ENCODE peak calls at places on chromosomes 4 and X, in seven cellular contexts. M, W, L, H, U, R and O are unnamed samples.

GRCh38 chrX:129665916-129666644 is 11.3 kb upstream of the APLN start:
- DNase-seq in U (peak; percentile 84), M (no peak), H (no peak), L (peak; percentile 62), W (peak; percentile 60), R (no peak), O (no peak)

GRCh38 chrX:11261260-11261659 is 32.0 kb upstream of the AMELX start:
- DNase-seq in M (no peak), U (peak; percentile 45), L (no peak), H (no peak), R (no peak), W (no peak), O (no peak)

GRCh38 chrX:84188320-84188834 is 378 bp upstream of the RPS6KA6 start:
- DNase-seq in L (peak; percentile 62), M (no peak), U (peak; percentile 61), W (peak; percentile 64), R (peak; percentile 75), H (peak; percentile 56), O (no peak)

GRCh38 chr4:171817026-171817425 is 3.8 kb downstream of the GALNTL6 start:
- DNase-seq in R (no peak), M (no peak), U (no peak), W (no peak), H (no peak), L (no peak), O (no peak)

GRCh38 chrX:102651242-102651967 is at the start of gene GPRASP1:
- DNase-seq in M (peak; percentile 27), W (peak; percentile 75), U (peak; percentile 41), H (peak; percentile 76), R (peak; percentile 84), L (peak; percentile 61), O (no peak)

GRCh38 chr4:125664091-125664767 is 349.5 kb downstream of the FAT4 start:
- DNase-seq in R (no peak), M (no peak), L (no peak), H (no peak), W (no peak), U (no peak), O (no peak)

GRCh38 chr4:79917246-79917645 is 155.8 kb downstream of the ANTXR2 start:
- DNase-seq in L (peak; percentile 77), H (peak; percentile 44), W (peak; percentile 47), M (peak; percentile 3), U (peak; percentile 67), R (no peak), O (peak; percentile 33)

GRCh38 chr4:89356086-89356485 is 48.5 kb upstream of the GPRIN3 start:
- DNase-seq in R (no peak), M (no peak), U (no peak), H (no peak), L (no peak), W (no peak), O (no peak)

GRCh38 chr4:23135792-23136645 is 443.3 kb downstream of the GBA3 start:
- DNase-seq in R (no peak), W (no peak), U (peak; percentile 60), M (no peak), L (no peak), H (no peak), O (peak; percentile 63)

GRCh38 chrX:71143508-71143907 is 1.1 kb upstream of the NLGN3 start:
- DNase-seq in U (peak; percentile 58), W (peak; percentile 76), R (peak; percentile 49), L (no peak), M (no peak), H (no peak), O (no peak)

GRCh38 chr4:175970734-175971133 is 94.9 kb upstream of the WDR17 start:
- DNase-seq in H (no peak), M (no peak), U (no peak), R (no peak), L (no peak), W (no peak), O (no peak)

GRCh38 chrX:1524874-1525582 is 12.0 kb downstream of the P2RY8 start:
- DNase-seq in M (no peak), U (no peak), L (no peak), H (no peak), R (no peak), W (no peak), O (no peak)

GRCh38 chr4:132180020-132180427 is 969.1 kb upstream of the PCDH10 start:
- DNase-seq in L (no peak), R (no peak), H (no peak), M (no peak), W (no peak), U (peak; percentile 27), O (no peak)

GRCh38 chr4:53531695-53532224 is 59.5 kb downstream of the LNX1 start:
- DNase-seq in H (no peak), R (no peak), W (no peak), M (no peak), L (no peak), U (no peak), O (no peak)

GRCh38 chr4:108337923-108338322 is 169.2 kb upstream of the LEF1 start:
- DNase-seq in U (no peak), L (no peak), R (no peak), H (no peak), M (no peak), W (no peak), O (no peak)

GRCh38 chr4:9762823-9763475 is 18.5 kb upstream of the DRD5 start:
- DNase-seq in M (no peak), U (peak; percentile 88), W (no peak), R (peak; percentile 55), L (peak; percentile 75), H (no peak), O (peak; percentile 58)

GRCh38 chr4:84497835-84498202 is 1.3 kb downstream of the NKX6-1 start:
- DNase-seq in W (no peak), L (peak; percentile 51), R (no peak), M (no peak), U (no peak), H (no peak), O (no peak)

GRCh38 chr4:76007089-76007559 is at the start of gene CXCL9:
- DNase-seq in U (no peak), W (no peak), H (no peak), M (no peak), L (no peak), R (no peak), O (no peak)

GRCh38 chr4:119493419-119493818 is 135.2 kb downstream of the PDE5A start:
- DNase-seq in L (no peak), W (no peak), U (peak; percentile 34), R (no peak), M (no peak), H (no peak), O (peak; percentile 21)

DNA sequence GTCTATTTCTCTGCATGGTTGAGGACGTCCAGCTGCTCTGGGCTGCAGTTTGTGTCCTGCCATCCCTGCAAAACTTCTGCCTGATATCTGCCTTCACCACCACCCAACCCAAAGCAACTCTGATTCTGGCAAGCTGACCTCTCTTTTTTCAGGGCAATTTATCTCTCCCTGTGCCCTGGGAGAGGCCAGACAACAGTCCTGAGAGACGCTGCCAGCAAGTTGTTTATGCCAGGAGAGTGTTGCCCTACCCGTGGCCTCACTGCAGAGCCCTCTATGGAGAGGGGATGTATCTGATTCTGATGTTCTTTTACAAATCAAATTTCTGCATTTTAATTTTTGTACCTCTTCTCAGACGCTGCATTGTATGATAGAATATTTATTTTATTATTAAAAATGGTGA is 36.6 kb upstream of the BRWD3 start:
- DNase-seq in L (no peak), R (no peak), U (no peak), H (no peak), W (no peak), M (no peak), O (no peak)
- H3K4me1 ChIP-seq in L (no peaks in the 10 kb centered on the region), R (no peaks in the 10 kb centered on the region), U (no peaks in the 10 kb centered on the region), H (no peaks in the 10 kb centered on the region), W (no peaks in the 10 kb centered on the region), M (no peaks in the 10 kb centered on the region), O (no peaks in the 10 kb centered on the region)

GRCh38 chr4:155643087-155643486 is 23.6 kb upstream of the GUCY1A1 start:
- DNase-seq in L (no peak), H (no peak), U (no peak), M (no peak), W (no peak), R (no peak), O (no peak)

GRCh38 chr4:155639674-155640529 is 26.7 kb upstream of the GUCY1A1 start:
- DNase-seq in H (no peak), R (no peak), U (no peak), W (no peak), L (no peak), M (no peak), O (no peak)

GRCh38 chr4:155638195-155638960 is 28.3 kb upstream of the GUCY1A1 start:
- DNase-seq in L (no peak), R (no peak), H (no peak), U (no peak), M (no peak), W (no peak), O (no peak)
- H3K4me1 ChIP-seq in L (no peaks in the 10 kb centered on the region), R (no peaks in the 10 kb centered on the region), H (no peaks in the 10 kb centered on the region), U (peaks cover 5% of the 10 kb centered on the region), M (peaks cover 8% of the 10 kb centered on the region), W (no peaks in the 10 kb centered on the region), O (no peaks in the 10 kb centered on the region)

GRCh38 chr4:139245590-139245989 is 34.4 kb downstream of the MGARP start:
- DNase-seq in M (no peak), L (no peak), U (peak; percentile 37), W (no peak), H (no peak), R (no peak), O (no peak)

GRCh38 chr4:139243448-139244365 is 36.3 kb downstream of the MGARP start:
- DNase-seq in U (peak; percentile 92), L (no peak), W (peak; percentile 57), M (no peak), R (no peak), H (no peak), O (no peak)

GRCh38 chr4:139247241-139247640 is 32.8 kb downstream of the MGARP start:
- DNase-seq in W (no peak), M (no peak), U (no peak), H (no peak), L (no peak), R (no peak), O (no peak)

GRCh38 chr4:139247656-139248238 is 32.3 kb downstream of the MGARP start:
- DNase-seq in H (no peak), L (no peak), M (no peak), U (no peak), W (no peak), R (no peak), O (no peak)

GRCh38 chr4:139246166-139246565 is 33.9 kb downstream of the MGARP start:
- DNase-seq in L (no peak), W (no peak), M (no peak), U (no peak), R (no peak), H (no peak), O (no peak)
- H3K4me1 ChIP-seq in L (peaks cover 11% of the 10 kb centered on the region), W (peaks cover 3% of the 10 kb centered on the region), M (no peaks in the 10 kb centered on the region), U (no peaks in the 10 kb centered on the region), R (peaks cover 2% of the 10 kb centered on the region), H (peaks cover 15% of the 10 kb centered on the region), O (peaks cover 21% of the 10 kb centered on the region)

GRCh38 chr4:87024181-87024580 is 89.4 kb downstream of the AFF1 start:
- DNase-seq in M (no peak), H (no peak), R (no peak), U (peak; percentile 37), W (no peak), L (no peak), O (no peak)
- H3K4me1 ChIP-seq in M (peaks cover 6% of the 10 kb centered on the region), H (peaks cover 84% of the 10 kb centered on the region), R (peaks cover 39% of the 10 kb centered on the region), U (peaks cover 20% of the 10 kb centered on the region), W (peaks cover 9% of the 10 kb centered on the region), L (peaks cover 4% of the 10 kb centered on the region), O (peaks cover 53% of the 10 kb centered on the region)

GRCh38 chrX:19804168-19804567 is 83.2 kb downstream of the SH3KBP1 start:
- DNase-seq in L (no peak), W (no peak), H (no peak), R (no peak), U (no peak), M (no peak), O (no peak)
- H3K4me1 ChIP-seq in L (peaks cover 7% of the 10 kb centered on the region), W (no peaks in the 10 kb centered on the region), H (no peaks in the 10 kb centered on the region), R (no peaks in the 10 kb centered on the region), U (no peaks in the 10 kb centered on the region), M (peaks cover 41% of the 10 kb centered on the region), O (peaks cover 94% of the 10 kb centered on the region)

GRCh38 chr4:147543039-147543438 is 62.1 kb downstream of the EDNRA start:
- DNase-seq in W (no peak), M (no peak), L (no peak), U (no peak), R (no peak), H (no peak), O (no peak)
- H3K4me1 ChIP-seq in W (peaks cover 2% of the 10 kb centered on the region), M (no peaks in the 10 kb centered on the region), L (peaks cover 4% of the 10 kb centered on the region), U (no peaks in the 10 kb centered on the region), R (no peaks in the 10 kb centered on the region), H (no peaks in the 10 kb centered on the region), O (no peaks in the 10 kb centered on the region)